ENCODE peak calls at places on chromosomes 13 and 19, in five cellular contexts. P is AG10803, W is hepatocyte, N is GM13976, K is fibroblast of lung. O is an unnamed sample.

GRCh38 chr13:47858678-47859050 is 142.4 kb downstream of the SUCLA2 start:
- DNase-seq in P (peak), W (peak), N (no peak), K (peak), O (no peak)

GRCh38 chr13:52195052-52195837 is 35.8 kb upstream of the NEK3 start:
- DNase-seq in P (peak), W (peak), N (peak), K (peak), O (peak)

GRCh38 chr19:45468803-45469131 is 971 bp downstream of the FOSB start:
- DNase-seq in P (no peak), W (no peak), N (no peak), K (peak), O (peak)

GRCh38 chr13:80499536-80500280 is 158.8 kb upstream of the SPRY2 start:
- DNase-seq in P (no peak), W (no peak), N (no peak), K (no peak), O (no peak)

GRCh38 chr13:73059460-73060250 is 850 bp downstream of the KLF5 start:
- DNase-seq in P (peak), W (peak), N (peak), K (peak), O (peak)

GRCh38 chr19:35404879-35405622 is 34.2 kb downstream of the GPR42 start:
- DNase-seq in P (peak), W (peak), N (peak), K (peak), O (peak)

GRCh38 chr19:16032509-16033135 is 43.7 kb upstream of the TPM4 start:
- DNase-seq in P (no peak), W (no peak), N (peak), K (no peak), O (no peak)

GRCh38 chr19:10214784-10215183 is 16.3 kb downstream of the S1PR2 start:
- DNase-seq in P (peak), W (no peak), N (no peak), K (peak), O (no peak)

GRCh38 chr13:35731471-35731870 is 255.0 kb upstream of the MAB21L1 start:
- DNase-seq in P (no peak), W (no peak), N (no peak), K (no peak), O (no peak)

GRCh38 chr19:38665950-38666661 is 18.7 kb downstream of the ACTN4 start:
- DNase-seq in P (peak), W (peak), N (no peak), K (peak), O (no peak)

GRCh38 chr19:50835103-50835784 is 1.9 kb upstream of the KLK15 start:
- DNase-seq in P (peak), W (peak), N (no peak), K (peak), O (no peak)

GRCh38 chr13:94114166-94114565 is 365.3 kb downstream of the DCT start:
- DNase-seq in P (no peak), W (no peak), N (no peak), K (no peak), O (no peak)

GRCh38 chr19:6459356-6460098 is at the start of gene SLC25A23:
- DNase-seq in P (peak), W (peak), N (peak), K (peak), O (peak)

GRCh38 chr13:52356327-52356726 is 49.6 kb downstream of the THSD1 start:
- DNase-seq in P (peak), W (no peak), N (no peak), K (peak), O (no peak)

GRCh38 chr13:29465741-29466293 is 129.7 kb downstream of the SLC7A1 start:
- DNase-seq in P (peak), W (peak), N (no peak), K (peak), O (no peak)

GRCh38 chr19:3431760-3432397 is 48.4 kb downstream of the SMIM24 start:
- DNase-seq in P (no peak), W (no peak), N (no peak), K (no peak), O (no peak)

GRCh38 chr19:17209126-17210036 is 5.8 kb upstream of the USE1 start:
- DNase-seq in P (peak), W (peak), N (peak), K (peak), O (peak)

GRCh38 chr19:3798137-3798536 is 12.0 kb upstream of the MATK start:
- DNase-seq in P (peak), W (no peak), N (no peak), K (no peak), O (peak)

GRCh38 chr19:39406656-39407393 is at the start of gene ZFP36:
- DNase-seq in P (peak), W (peak), N (peak), K (peak), O (peak)

GRCh38 chr19:14383898-14384669 is 2.8 kb downstream of the ADGRE5 start:
- DNase-seq in P (peak), W (no peak), N (peak), K (peak), O (peak)

GRCh38 chr13:77697208-77698103 is at the start of gene SLAIN1:
- DNase-seq in P (no peak), W (peak), N (peak), K (peak), O (peak)

GRCh38 chr19:42528354-42529247 is at the start of gene CEACAM1:
- DNase-seq in P (no peak), W (peak), N (peak), K (no peak), O (peak)

GRCh38 chr13:82749551-82749950 is 1132.7 kb downstream of the SLITRK1 start:
- DNase-seq in P (no peak), W (no peak), N (no peak), K (peak), O (no peak)

GRCh38 chr13:110593430-110594130 is 21.8 kb upstream of the NAXD start:
- DNase-seq in P (peak), W (peak), N (peak), K (peak), O (peak)

GRCh38 chr19:1251503-1252220 is 3.3 kb downstream of the MIDN start:
- DNase-seq in P (no peak), W (peak), N (no peak), K (no peak), O (peak)

GRCh38 chr19:5880604-5881078 is 10.3 kb upstream of the FUT5 start:
- DNase-seq in P (peak), W (peak), N (no peak), K (peak), O (no peak)

GRCh38 chr13:52949744-52950143 is 78.9 kb upstream of the OLFM4 start:
- DNase-seq in P (no peak), W (no peak), N (no peak), K (no peak), O (no peak)

GRCh38 chr19:56069642-56070041 is 51.5 kb downstream of the ZNF787 start:
- DNase-seq in P (no peak), W (no peak), N (no peak), K (no peak), O (no peak)

GRCh38 chr19:1392407-1392806 is 8.7 kb downstream of the NDUFS7 start:
- DNase-seq in P (no peak), W (no peak), N (no peak), K (no peak), O (no peak)

GRCh38 chr13:47798906-47799305 is 202.2 kb downstream of the SUCLA2 start:
- DNase-seq in P (peak), W (no peak), N (no peak), K (peak), O (no peak)

GRCh38 chr19:42965204-42965603 is 28.2 kb upstream of the PSG7 start:
- DNase-seq in P (peak), W (no peak), N (no peak), K (peak), O (no peak)

GRCh38 chr13:110685305-110685704 is 20.6 kb downstream of the CARS2 start:
- DNase-seq in P (peak), W (peak), N (no peak), K (peak), O (no peak)

GRCh38 chr13:77480071-77480470 is 55.4 kb upstream of the SCEL start:
- DNase-seq in P (no peak), W (peak), N (no peak), K (no peak), O (no peak)

GRCh38 chr19:49614096-49614857 is 23.3 kb downstream of the PRR12 start:
- DNase-seq in P (peak), W (no peak), N (no peak), K (peak), O (peak)

GRCh38 chr19:13024126-13024957 is 29.1 kb downstream of the NFIX start:
- DNase-seq in P (peak), W (no peak), N (no peak), K (peak), O (no peak)

GRCh38 chr13:102227696-102228095 is 174.2 kb downstream of the FGF14 start:
- DNase-seq in P (no peak), W (no peak), N (no peak), K (no peak), O (no peak)

GRCh38 chr19:55156202-55157063 is 1.1 kb downstream of the TNNI3 start:
- DNase-seq in P (no peak), W (peak), N (peak), K (peak), O (peak)

GRCh38 chr13:87089391-87089790 is 581.8 kb upstream of the SLITRK5 start:
- DNase-seq in P (peak), W (no peak), N (no peak), K (peak), O (no peak)

DNA sequence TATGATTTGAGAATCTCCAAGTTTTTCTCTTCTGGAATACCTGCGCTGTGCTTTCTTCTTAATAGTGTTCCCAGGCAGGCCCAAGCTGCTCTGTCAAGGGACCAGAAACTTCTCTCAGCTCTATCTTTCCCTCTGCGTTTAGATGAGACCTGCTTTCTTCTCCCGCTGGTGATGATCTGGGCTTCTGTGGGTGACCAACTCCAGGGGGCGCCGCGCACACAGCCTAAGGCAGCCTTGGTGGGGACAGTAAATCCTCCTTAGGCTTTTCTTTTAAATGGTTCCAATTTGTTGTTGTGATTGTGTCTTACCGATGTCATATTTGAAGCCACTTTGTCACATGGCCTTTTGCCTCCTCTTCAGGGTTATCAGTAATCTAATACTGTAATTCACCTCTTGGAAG is 439.4 kb upstream of the KLF12 start:
- DNase-seq in P (no peak), W (no peak), N (no peak), K (no peak), O (peak)
- TF ChIP-seq CTCF in P (no peak), W (no peak), N (no peak), K (peak), O (peak)

DNA sequence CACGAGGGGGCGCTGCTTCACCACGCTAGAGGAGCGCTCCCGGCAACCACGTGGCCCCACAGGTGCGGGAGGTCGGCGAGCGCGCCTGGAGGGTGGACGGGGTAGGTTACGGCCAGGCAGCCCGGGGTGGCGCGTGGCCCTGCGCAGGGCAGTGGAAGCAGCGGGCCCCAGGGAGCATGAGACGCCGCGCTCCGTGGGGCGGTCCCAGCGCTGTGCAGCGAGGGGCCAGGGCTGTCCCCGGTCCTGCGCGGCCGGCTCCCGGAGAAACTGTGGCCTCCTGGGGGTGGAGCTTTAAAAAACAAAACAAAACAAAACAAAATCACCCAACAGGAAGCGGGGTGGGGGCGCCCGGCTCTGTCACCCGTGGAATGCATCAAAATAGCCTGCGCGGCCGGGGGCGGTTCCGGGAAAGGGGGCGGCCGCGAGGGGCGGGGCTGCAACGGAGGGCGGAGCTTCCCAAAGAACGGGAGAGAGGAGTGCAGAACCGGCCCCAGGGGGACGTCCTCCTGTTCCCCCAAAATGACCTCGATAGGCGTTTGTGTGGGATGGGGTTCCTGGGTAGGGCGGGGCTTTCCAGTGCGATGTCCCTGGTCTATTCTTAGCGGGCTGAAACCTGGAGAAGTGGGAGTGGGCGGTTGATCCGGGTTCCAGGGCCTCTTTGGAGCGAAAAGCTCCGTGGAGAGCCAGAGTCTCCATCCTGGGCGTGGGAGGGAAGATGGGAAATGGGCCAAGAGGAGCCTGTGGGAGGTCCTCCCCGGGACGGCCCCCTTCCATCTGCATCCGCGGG is 27.3 kb downstream of the NUMBL start:
- DNase-seq in P (peak), W (peak), N (peak), K (peak), O (peak)
- TF ChIP-seq CTCF in P (peak), W (peak), N (no peak), K (no peak), O (peak)

GRCh38 chr13:23866420-23867026 is 22.7 kb downstream of the MIPEP start:
- DNase-seq in P (no peak), W (no peak), N (no peak), K (peak), O (no peak)

GRCh38 chr13:23868521-23868920 is 20.7 kb downstream of the MIPEP start:
- DNase-seq in P (peak), W (no peak), N (no peak), K (peak), O (no peak)

GRCh38 chr13:23867027-23867491 is 22.1 kb downstream of the MIPEP start:
- DNase-seq in P (peak), W (peak), N (no peak), K (peak), O (no peak)

GRCh38 chr13:23865898-23866297 is 23.3 kb downstream of the MIPEP start:
- DNase-seq in P (no peak), W (no peak), N (no peak), K (no peak), O (no peak)

GRCh38 chr13:23865065-23865464 is 24.1 kb downstream of the MIPEP start:
- DNase-seq in P (no peak), W (no peak), N (no peak), K (no peak), O (no peak)
- TF ChIP-seq CTCF in P (no peak), W (no peak), N (no peak), K (no peak), O (no peak)

GRCh38 chr19:2422951-2423880 is 4.2 kb downstream of the TIMM13 start:
- DNase-seq in P (no peak), W (no peak), N (no peak), K (no peak), O (no peak)

GRCh38 chr19:2426661-2427322 is 594 bp downstream of the TIMM13 start:
- DNase-seq in P (peak), W (peak), N (peak), K (peak), O (peak)

GRCh38 chr19:2423913-2424685 is 3.3 kb downstream of the TIMM13 start:
- DNase-seq in P (no peak), W (peak), N (no peak), K (no peak), O (no peak)

GRCh38 chr19:2425622-2426581 is 1.5 kb downstream of the TIMM13 start:
- DNase-seq in P (no peak), W (no peak), N (no peak), K (no peak), O (no peak)

GRCh38 chr19:2424686-2425621 is 2.4 kb downstream of the TIMM13 start:
- DNase-seq in P (peak), W (peak), N (no peak), K (peak), O (no peak)
- TF ChIP-seq CTCF in P (peak), W (peak), N (no peak), K (peak), O (no peak)

GRCh38 chr19:24159707-24160106 is 72.7 kb downstream of the ZNF254 start:
- DNase-seq in P (no peak), W (peak), N (no peak), K (peak), O (no peak)
- TF ChIP-seq CTCF in P (peak), W (peak), N (no peak), K (peak), O (no peak)

GRCh38 chr13:66543780-66544179 is 686.4 kb downstream of the PCDH9 start:
- DNase-seq in P (no peak), W (no peak), N (no peak), K (no peak), O (no peak)
- TF ChIP-seq CTCF in P (no peak), W (no peak), N (no peak), K (no peak), O (no peak)

GRCh38 chr13:45046445-45046844 is 57.1 kb downstream of the GPALPP1 start:
- DNase-seq in P (no peak), W (no peak), N (no peak), K (no peak), O (no peak)

GRCh38 chr13:45051315-45051714 is 62.0 kb downstream of the GPALPP1 start:
- DNase-seq in P (no peak), W (no peak), N (no peak), K (no peak), O (no peak)

GRCh38 chr13:45048890-45049407 is 59.6 kb downstream of the GPALPP1 start:
- DNase-seq in P (no peak), W (no peak), N (peak), K (no peak), O (peak)

GRCh38 chr13:45049478-45049877 is 60.1 kb downstream of the GPALPP1 start:
- DNase-seq in P (no peak), W (no peak), N (no peak), K (no peak), O (no peak)

DNA sequence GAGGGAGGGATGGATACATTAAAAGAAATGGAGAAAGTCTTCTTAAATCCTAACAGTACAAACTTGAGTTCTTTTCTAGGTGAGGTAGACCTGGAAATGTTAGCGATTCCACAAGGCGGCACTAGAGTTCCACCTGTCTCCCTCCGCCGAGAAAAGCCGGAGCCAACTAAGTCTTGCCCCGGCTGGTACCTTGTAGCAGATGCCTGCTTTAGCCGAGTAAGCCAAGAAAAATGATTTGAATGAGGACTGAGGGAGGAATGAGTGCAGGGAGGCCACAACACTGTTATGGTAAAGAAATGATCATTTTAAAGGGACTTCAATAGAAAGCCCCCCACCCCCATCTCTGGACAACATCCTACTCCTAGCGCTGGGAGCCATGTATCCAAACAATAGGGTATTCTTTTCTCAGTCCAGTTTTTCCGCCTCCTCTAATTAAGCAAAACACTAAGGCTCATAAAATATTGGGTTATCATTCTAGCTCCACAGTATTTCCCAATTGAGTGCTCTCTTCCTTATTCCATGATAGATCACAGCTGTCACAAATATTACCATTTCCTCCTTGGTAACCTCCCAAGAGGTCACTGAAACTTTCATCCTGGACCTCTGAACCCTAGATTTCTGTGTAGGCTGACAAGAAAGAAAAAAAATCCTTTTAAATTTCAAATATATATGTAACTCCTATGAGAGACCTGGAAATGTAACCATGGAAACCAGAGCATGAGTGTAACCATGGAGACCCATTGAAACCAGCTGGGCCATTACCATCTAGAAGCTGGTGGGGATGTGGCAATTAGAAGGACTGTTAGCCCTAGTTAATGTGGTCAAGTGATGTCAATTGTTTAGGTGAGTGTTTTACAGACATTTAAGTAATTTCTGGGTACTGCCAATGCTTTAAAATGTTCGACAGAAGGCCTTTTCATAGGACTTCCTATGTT is 58.3 kb downstream of the GPALPP1 start:
- DNase-seq in P (peak), W (peak), N (peak), K (peak), O (peak)
- TF ChIP-seq CTCF in P (peak), W (peak), N (peak), K (peak), O (peak)

O was measured in activated CD8-positive, alpha-beta T cell treated with anti-CD3 and anti-CD28 coated beads for 36 hours.